ENCODE peak calls at places on chromosomes 6 and 20, in seven cellular contexts. K, S, J, C, X, P and L are unnamed samples.

GRCh38 chr6:139030539-139030938 is 2.0 kb downstream of the ABRACL start:
- DNase-seq in K (no peak), S (no peak), J (no peak), C (no peak), X (no peak), P (no peak), L (no peak)

GRCh38 chr6:109628158-109629000 is 62.6 kb downstream of the AK9 start:
- DNase-seq in K (no peak), S (no peak), J (no peak), C (no peak), X (no peak), P (no peak), L (no peak)

GRCh38 chr20:40156600-40157307 is 532.3 kb downstream of the MAFB start:
- DNase-seq in K (no peak), S (no peak), J (no peak), C (no peak), X (no peak), P (no peak), L (no peak)

GRCh38 chr20:44083220-44083933 is 103.6 kb downstream of the JPH2 start:
- DNase-seq in K (no peak), S (no peak), J (peak; percentile 81), C (no peak), X (no peak), P (no peak), L (no peak)

GRCh38 chr6:12060780-12061619 is 48.9 kb downstream of the HIVEP1 start:
- DNase-seq in K (peak; percentile 70), S (peak; percentile 58), J (peak; percentile 76), C (peak; percentile 37), X (no peak), P (peak; percentile 46), L (no peak)

GRCh38 chr20:43511879-43512278 is 4.4 kb downstream of the L3MBTL1 start:
- DNase-seq in K (no peak), S (no peak), J (no peak), C (no peak), X (no peak), P (no peak), L (no peak)

GRCh38 chr6:128498244-128498643 is 22.2 kb downstream of the PTPRK start:
- DNase-seq in K (no peak), S (no peak), J (no peak), C (no peak), X (no peak), P (no peak), L (no peak)

GRCh38 chr6:113809818-113810217 is 47.3 kb upstream of the MARCKS start:
- DNase-seq in K (no peak), S (no peak), J (no peak), C (no peak), X (no peak), P (no peak), L (no peak)

GRCh38 chr6:95145457-95145856 is 431.9 kb upstream of the MANEA start:
- DNase-seq in K (no peak), S (no peak), J (no peak), C (no peak), X (no peak), P (no peak), L (no peak)

GRCh38 chr6:18997375-18997826 is 610.3 kb downstream of the RNF144B start:
- DNase-seq in K (no peak), S (no peak), J (peak; percentile 38), C (no peak), X (no peak), P (no peak), L (no peak)

GRCh38 chr6:72140795-72141194 is 254.4 kb downstream of the RIMS1 start:
- DNase-seq in K (no peak), S (no peak), J (no peak), C (no peak), X (no peak), P (no peak), L (no peak)

GRCh38 chr6:23176883-23177282 is 607.5 kb downstream of the HDGFL1 start:
- DNase-seq in K (no peak), S (no peak), J (peak; percentile 95), C (no peak), X (no peak), P (no peak), L (no peak)

GRCh38 chr6:14549871-14550270 is 432.3 kb downstream of the CD83 start:
- DNase-seq in K (no peak), S (no peak), J (no peak), C (no peak), X (no peak), P (no peak), L (no peak)

GRCh38 chr6:45754432-45754831 is 261.2 kb downstream of the CLIC5 start:
- DNase-seq in K (no peak), S (no peak), J (no peak), C (no peak), X (no peak), P (no peak), L (no peak)

GRCh38 chr6:89505847-89506246 is 72.9 kb downstream of the ANKRD6 start:
- DNase-seq in K (no peak), S (no peak), J (no peak), C (no peak), X (no peak), P (no peak), L (no peak)

GRCh38 chr6:43172127-43173007 is 1.3 kb downstream of the SRF start:
- DNase-seq in K (peak; percentile 66), S (peak; percentile 71), J (peak; percentile 33), C (no peak), X (no peak), P (no peak), L (peak; percentile 94)

GRCh38 chr6:163667372-163668060 is 253.0 kb downstream of the QKI start:
- DNase-seq in K (no peak), S (no peak), J (no peak), C (no peak), X (no peak), P (no peak), L (no peak)

GRCh38 chr6:2986722-2987196 is 12.9 kb upstream of the NQO2 start:
- DNase-seq in K (no peak), S (peak; percentile 36), J (peak; percentile 75), C (no peak), X (no peak), P (no peak), L (no peak)

GRCh38 chr20:33445881-33446615 is 2.5 kb upstream of the SNTA1 start:
- DNase-seq in K (no peak), S (no peak), J (no peak), C (no peak), X (no peak), P (no peak), L (no peak)

GRCh38 chr6:166313255-166314070 is 5.3 kb upstream of the PRR18 start:
- DNase-seq in K (peak; percentile 72), S (no peak), J (peak; percentile 36), C (no peak), X (no peak), P (no peak), L (no peak)

GRCh38 chr6:43842231-43842794 is 72.3 kb downstream of the VEGFA start:
- DNase-seq in K (no peak), S (no peak), J (no peak), C (no peak), X (no peak), P (no peak), L (no peak)

GRCh38 chr6:24719125-24719931 is at the start of gene C6orf62:
- DNase-seq in K (peak; percentile 55), S (no peak), J (peak; percentile 34), C (no peak), X (no peak), P (no peak), L (no peak)

GRCh38 chr6:130136803-130137202 is 85.9 kb downstream of the SAMD3 start:
- DNase-seq in K (no peak), S (no peak), J (no peak), C (no peak), X (peak; percentile 21), P (no peak), L (no peak)

GRCh38 chr6:1995521-1996110 is 249.8 kb downstream of the GMDS start:
- DNase-seq in K (no peak), S (no peak), J (no peak), C (no peak), X (peak; percentile 8), P (no peak), L (no peak)

GRCh38 chr6:112443666-112444065 is 96.5 kb downstream of the RFPL4B start:
- DNase-seq in K (no peak), S (no peak), J (peak; percentile 73), C (no peak), X (peak; percentile 53), P (no peak), L (no peak)

GRCh38 chr20:37275125-37275524 is 13.5 kb upstream of the GHRH start:
- DNase-seq in K (no peak), S (no peak), J (no peak), C (no peak), X (no peak), P (no peak), L (no peak)

GRCh38 chr20:24994470-24995368 is 2.2 kb upstream of the APMAP start:
- DNase-seq in K (peak; percentile 91), S (peak; percentile 81), J (peak; percentile 75), C (no peak), X (no peak), P (peak; percentile 31), L (no peak)
- TF ChIP-seq CTCF in K (peak; percentile 90), S (peak; percentile 93), J (peak; percentile 93), C (peak; percentile 94), X (peak; percentile 96), P (peak; percentile 97), L (peak; percentile 96)

GRCh38 chr6:41266555-41266954 is 19.9 kb downstream of the TREM1 start:
- DNase-seq in K (no peak), S (no peak), J (no peak), C (no peak), X (no peak), P (no peak), L (no peak)
- TF ChIP-seq CTCF in K (no peak), S (no peak), J (no peak), C (no peak), X (no peak), P (no peak), L (no peak)

DNA sequence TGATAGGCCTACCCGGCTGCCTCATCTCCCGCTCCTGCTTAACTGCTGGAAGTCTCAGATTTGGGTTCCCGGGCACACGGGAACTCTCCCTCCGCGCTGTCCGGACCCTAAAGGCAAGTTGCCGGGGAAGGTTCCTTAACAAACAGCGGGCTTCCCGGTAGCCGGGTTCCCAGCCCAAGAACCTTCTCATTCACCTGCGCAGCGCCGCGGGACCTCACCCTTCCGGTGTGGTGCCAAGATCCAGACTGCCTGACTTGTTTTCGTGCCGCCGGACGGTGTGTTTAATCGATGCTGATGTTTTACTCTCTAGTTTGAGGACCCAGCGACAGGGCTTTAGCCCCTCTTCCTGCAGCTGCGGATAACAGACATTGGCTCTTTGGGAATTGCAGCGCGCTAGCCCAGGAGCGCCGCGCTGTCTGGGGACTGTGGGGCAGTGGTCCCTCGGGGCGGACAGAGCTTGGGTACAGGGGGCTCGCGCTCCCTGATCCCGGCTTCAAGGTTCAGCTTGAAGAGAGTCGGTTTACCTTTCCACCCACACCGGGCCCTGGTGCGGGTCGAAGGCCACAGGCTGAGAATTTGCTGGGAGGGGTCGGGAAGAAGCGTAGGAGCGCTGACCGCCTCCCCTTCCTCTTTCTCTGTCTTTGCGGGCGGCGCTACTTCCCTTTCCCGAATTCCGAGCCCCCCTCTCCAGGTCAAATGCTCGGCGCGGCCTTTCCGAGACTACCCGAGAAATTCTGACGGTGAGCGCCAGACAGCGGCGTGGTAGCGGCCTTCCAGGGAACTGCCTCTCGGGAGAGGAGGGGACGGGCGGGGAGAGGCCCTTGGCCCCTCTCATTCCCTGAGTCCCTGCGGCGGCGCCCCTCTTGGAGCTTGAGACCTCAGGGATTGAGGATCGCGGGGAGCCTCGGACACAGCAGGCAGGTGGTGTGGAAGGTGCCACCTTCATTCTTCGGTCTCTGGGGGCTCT is 17.2 kb downstream of the ABT1 start:
- DNase-seq in K (peak; percentile 67), S (no peak), J (no peak), C (no peak), X (no peak), P (no peak), L (no peak)
- TF ChIP-seq CTCF in K (no peak), S (no peak), J (no peak), C (no peak), X (no peak), P (no peak), L (peak; percentile 29)

GRCh38 chr6:105192707-105193465 is 13.1 kb upstream of the POPDC3 start:
- DNase-seq in K (no peak), S (no peak), J (no peak), C (no peak), X (no peak), P (no peak), L (no peak)
- TF ChIP-seq CTCF in K (no peak), S (no peak), J (no peak), C (no peak), X (no peak), P (no peak), L (no peak)